ENCODE peak calls at places on chromosomes 1 and 21, in five cellular contexts. G is mucosa of descending colon, Y is thoracic aorta, B is BE2C, Z is Panc1. W is an unnamed sample.

GRCh38 chr1:18703041-18703621 is 72.5 kb downstream of the PAX7 start:
- DNase-seq in G (no peak), Y (no peak), B (no peak), Z (no peak), W (no peak)

GRCh38 chr1:17539526-17540254 is at the start of gene ARHGEF10L:
- DNase-seq in G (peak), Y (no peak), B (peak), Z (no peak), W (no peak)

GRCh38 chr1:55039342-55040082 is at the start of gene PCSK9:
- DNase-seq in G (peak), Y (no peak), B (no peak), Z (no peak), W (no peak)

GRCh38 chr1:92503926-92504750 is 17.4 kb upstream of the GFI1 start:
- DNase-seq in G (no peak), Y (no peak), B (no peak), Z (no peak), W (no peak)

GRCh38 chr1:117599822-117600221 is 6.0 kb upstream of the TENT5C start:
- DNase-seq in G (no peak), Y (no peak), B (no peak), Z (no peak), W (no peak)

GRCh38 chr1:186404454-186405051 is 28.9 kb downstream of the ODR4 start:
- DNase-seq in G (no peak), Y (no peak), B (no peak), Z (peak), W (peak)

GRCh38 chr1:66980745-66981367 is 56.1 kb downstream of the MIER1 start:
- DNase-seq in G (no peak), Y (no peak), B (no peak), Z (no peak), W (no peak)

GRCh38 chr21:15001773-15002647 is 62.8 kb downstream of the NRIP1 start:
- DNase-seq in G (no peak), Y (no peak), B (no peak), Z (no peak), W (no peak)

GRCh38 chr1:193019442-193020026 is 39.6 kb downstream of the UCHL5 start:
- DNase-seq in G (no peak), Y (no peak), B (peak), Z (peak), W (no peak)

GRCh38 chr1:7929637-7930036 is 11.0 kb downstream of the TNFRSF9 start:
- DNase-seq in G (no peak), Y (no peak), B (no peak), Z (no peak), W (no peak)

GRCh38 chr1:89200668-89201488 is 2.1 kb upstream of the GBP4 start:
- DNase-seq in G (no peak), Y (no peak), B (no peak), Z (no peak), W (no peak)

GRCh38 chr1:213995603-213996002 is 7.8 kb downstream of the PROX1 start:
- DNase-seq in G (no peak), Y (no peak), B (no peak), Z (no peak), W (no peak)

GRCh38 chr1:9350960-9351359 is 58.3 kb downstream of the SPSB1 start:
- DNase-seq in G (no peak), Y (no peak), B (no peak), Z (no peak), W (no peak)

GRCh38 chr1:40257313-40257687 is 736 bp upstream of the ZMPSTE24 start:
- DNase-seq in G (no peak), Y (no peak), B (no peak), Z (no peak), W (no peak)

GRCh38 chr1:228804640-228805413 is 69.5 kb downstream of the RHOU start:
- DNase-seq in G (no peak), Y (no peak), B (no peak), Z (no peak), W (no peak)

GRCh38 chr21:39196838-39197237 is 13.6 kb upstream of the PSMG1 start:
- DNase-seq in G (no peak), Y (no peak), B (no peak), Z (no peak), W (no peak)

GRCh38 chr21:41816583-41817165 is 49.8 kb upstream of the RIPK4 start:
- DNase-seq in G (peak), Y (no peak), B (peak), Z (no peak), W (no peak)

GRCh38 chr1:164087893-164088292 is 471.1 kb upstream of the PBX1 start:
- DNase-seq in G (no peak), Y (no peak), B (no peak), Z (no peak), W (no peak)

GRCh38 chr1:169288011-169288414 is 79.6 kb downstream of the NME7 start:
- DNase-seq in G (no peak), Y (no peak), B (no peak), Z (no peak), W (no peak)

GRCh38 chr1:205065666-205066065 is 18.6 kb downstream of the TMEM81 start:
- DNase-seq in G (no peak), Y (no peak), B (no peak), Z (no peak), W (no peak)

GRCh38 chr1:205064741-205065316 is 19.4 kb downstream of the TMEM81 start:
- DNase-seq in G (no peak), Y (no peak), B (no peak), Z (no peak), W (no peak)

GRCh38 chr1:205067031-205067430 is 17.2 kb downstream of the TMEM81 start:
- DNase-seq in G (no peak), Y (no peak), B (no peak), Z (no peak), W (no peak)

GRCh38 chr1:205068001-205068400 is 16.3 kb downstream of the TMEM81 start:
- DNase-seq in G (no peak), Y (no peak), B (no peak), Z (no peak), W (no peak)

GRCh38 chr1:205066221-205066818 is 17.9 kb downstream of the TMEM81 start:
- DNase-seq in G (no peak), Y (no peak), B (peak), Z (no peak), W (no peak)
- TF ChIP-seq CTCF in G (no peak), Y (no peak), B (peak), Z (no peak), W (no peak)

GRCh38 chr1:13781228-13781627 is 81.2 kb downstream of the PRDM2 start:
- DNase-seq in G (no peak), Y (no peak), B (no peak), Z (no peak), W (no peak)

GRCh38 chr1:13780780-13781179 is 80.8 kb downstream of the PRDM2 start:
- DNase-seq in G (no peak), Y (no peak), B (no peak), Z (no peak), W (no peak)

GRCh38 chr1:13783551-13783950 is 83.6 kb downstream of the PRDM2 start:
- DNase-seq in G (no peak), Y (no peak), B (no peak), Z (no peak), W (no peak)

GRCh38 chr1:13781907-13782633 is 82.1 kb downstream of the PRDM2 start:
- DNase-seq in G (no peak), Y (no peak), B (no peak), Z (no peak), W (peak)

GRCh38 chr1:13782634-13782995 is 82.6 kb downstream of the PRDM2 start:
- DNase-seq in G (no peak), Y (no peak), B (no peak), Z (no peak), W (no peak)
- H3K4me3 ChIP-seq in G (no peak), Y (peak), B (no peak), Z (no peak), W (peak)

DNA sequence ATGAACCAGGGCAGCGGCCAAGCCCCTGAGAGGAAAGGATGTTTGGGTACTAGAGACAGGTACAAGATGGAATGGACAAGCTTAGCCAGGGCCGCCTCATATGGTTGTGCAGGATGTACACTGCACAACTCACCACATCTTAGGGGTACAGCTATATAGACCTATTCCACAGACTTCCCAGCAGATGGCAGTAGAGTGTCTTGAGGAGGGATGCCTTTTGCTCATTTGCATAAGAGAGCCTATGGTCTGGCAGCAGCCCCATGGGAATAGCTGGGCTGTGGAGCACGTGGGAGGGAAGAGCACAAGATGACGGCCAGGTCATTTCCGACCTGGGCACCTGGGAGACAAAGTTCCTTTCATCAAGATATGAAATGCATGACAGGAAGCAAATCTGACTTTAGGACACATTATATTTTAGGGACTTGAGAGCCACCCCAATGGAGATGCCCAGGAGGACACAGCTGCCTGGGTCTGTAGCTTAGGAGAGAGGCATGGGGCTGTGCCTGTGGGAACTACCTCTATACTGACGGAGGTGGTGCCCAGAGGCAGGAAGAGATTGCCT is 215.5 kb downstream of the KCNJ6 start:
- DNase-seq in G (no peak), Y (no peak), B (peak), Z (peak), W (peak)
- TF ChIP-seq CTCF in G (peak), Y (peak), B (peak), Z (peak), W (peak)

DNA sequence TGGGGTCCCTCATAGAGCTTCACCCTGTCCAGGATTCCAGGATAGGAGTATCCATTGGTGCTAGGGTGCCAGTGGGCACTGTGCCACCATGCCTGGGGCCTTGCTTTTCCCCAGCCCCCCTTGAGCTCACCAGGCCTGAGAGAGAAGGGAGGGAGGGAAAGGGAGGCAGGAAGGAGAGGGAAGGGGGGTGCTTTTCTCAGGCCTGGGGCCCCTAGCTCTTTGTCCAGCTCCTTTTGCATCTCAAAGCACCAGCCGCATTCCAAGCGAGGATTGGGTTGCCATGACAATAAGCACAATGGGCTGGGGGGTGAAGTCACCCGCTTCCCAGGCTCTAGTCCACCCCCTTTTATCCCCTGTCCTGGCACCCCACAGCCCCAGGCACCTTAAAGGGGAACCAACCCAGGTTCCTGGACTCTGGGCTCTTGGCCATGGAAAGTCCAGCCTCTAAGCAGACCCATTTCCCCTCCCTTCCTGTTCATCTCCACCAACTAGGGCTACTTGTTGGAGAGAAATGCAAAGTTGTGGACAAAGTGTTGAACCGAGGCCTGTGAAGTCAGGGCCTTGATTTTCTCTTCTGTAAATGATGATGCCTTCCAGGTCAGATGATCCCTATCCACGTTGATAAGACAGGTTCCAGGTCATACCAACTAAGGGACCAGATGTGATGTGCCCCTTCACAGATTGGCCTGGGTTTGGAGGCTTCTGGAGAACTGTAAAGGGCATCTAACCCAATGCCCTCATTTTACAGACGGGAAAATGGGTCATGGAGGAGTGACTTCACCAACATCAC is 11.4 kb downstream of the THBS3 start:
- DNase-seq in G (no peak), Y (no peak), B (no peak), Z (no peak), W (no peak)
- H3K4me3 ChIP-seq in G (no peak), Y (no peak), B (peak), Z (peak), W (peak)

DNA sequence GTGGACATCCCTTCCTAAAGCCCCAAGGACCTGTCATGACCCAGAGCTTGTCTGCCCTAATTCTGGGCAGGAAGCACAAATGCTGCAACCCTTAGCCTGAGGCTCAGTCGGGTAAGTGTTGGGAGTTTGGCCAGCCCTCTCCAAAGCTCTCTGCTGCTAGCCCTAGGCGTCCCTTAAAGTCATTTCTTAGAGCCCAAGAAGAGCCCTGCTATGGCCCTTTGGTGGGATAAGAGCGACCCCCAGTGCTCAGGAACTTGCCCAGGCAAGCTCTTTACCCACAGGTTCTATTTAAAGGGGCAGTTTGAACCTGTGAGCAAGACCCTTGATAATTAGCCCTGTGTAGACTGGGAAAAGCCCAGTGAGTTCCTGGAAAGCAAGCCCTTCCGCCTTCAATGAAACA is 356.8 kb downstream of the RRAGC start:
- DNase-seq in G (no peak), Y (no peak), B (peak), Z (no peak), W (no peak)
- TF ChIP-seq CTCF in G (no peak), Y (no peak), B (peak), Z (no peak), W (no peak)

GRCh38 chr1:27658951-27659496 is 13.0 kb downstream of the IFI6 start:
- DNase-seq in G (no peak), Y (no peak), B (peak), Z (no peak), W (no peak)
- H3K4me3 ChIP-seq in G (no peak), Y (peak), B (no peak), Z (peak), W (peak)

DNA sequence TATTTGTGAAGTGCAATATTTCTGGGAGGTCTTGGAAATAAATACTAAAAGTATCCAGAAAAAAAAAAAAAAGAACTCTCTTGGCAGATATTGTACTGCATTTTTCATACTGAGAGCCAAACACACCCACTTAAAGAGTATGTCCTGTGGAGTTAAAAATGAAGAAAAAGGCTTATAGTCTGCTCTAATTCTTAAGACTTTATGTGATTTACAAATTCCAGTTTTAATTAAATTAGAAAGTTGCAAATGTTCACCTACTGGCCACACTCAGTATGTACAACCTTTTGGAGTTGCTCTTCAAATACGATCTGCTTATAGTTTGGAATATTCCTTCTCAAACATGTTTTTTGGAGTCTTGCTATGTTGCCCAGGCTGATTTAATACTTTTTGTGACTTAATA is 107.6 kb downstream of the LEPR start:
- DNase-seq in G (no peak), Y (no peak), B (no peak), Z (no peak), W (no peak)
- TF ChIP-seq CTCF in G (no peak), Y (no peak), B (peak), Z (peak), W (peak)

GRCh38 chr1:61602663-61603062 is 122.3 kb downstream of the TM2D1 start:
- DNase-seq in G (no peak), Y (no peak), B (no peak), Z (no peak), W (no peak)
- H3K4me3 ChIP-seq in G (no peak), Y (no peak), B (no peak), Z (no peak), W (no peak)

W was measured in AG04449.